ENCODE peak calls at places on chromosomes 13 and 19, in eight cellular contexts. Z is heart right ventricle; R is left ventricle myocardium inferior; S is mammary epithelial cell; P is bronchial epithelial cell; C is adrenal gland; W is effector memory CD4-positive, alpha-beta T cell; Q is aorta. T is an unnamed sample.

GRCh38 chr19:42443944-42444398 is 1.2 kb upstream of the CXCL17 start:
- DNase-seq in Z (no peak), R (no peak), S (no peak), P (no peak), C (no peak), W (no peak), Q (no peak), T (no peak)

GRCh38 chr13:105587786-105588185 is 947.7 kb downstream of the EFNB2 start:
- DNase-seq in Z (no peak), R (no peak), S (peak), P (peak), C (no peak), W (no peak), Q (no peak), T (no peak)

GRCh38 chr13:39530996-39531395 is 72.0 kb downstream of the LHFPL6 start:
- DNase-seq in Z (no peak), R (no peak), S (no peak), P (no peak), C (no peak), W (no peak), Q (no peak), T (no peak)

GRCh38 chr19:2743099-2743498 is 3.3 kb upstream of the SLC39A3 start:
- DNase-seq in Z (no peak), R (no peak), S (no peak), P (no peak), C (no peak), W (no peak), Q (no peak), T (no peak)

GRCh38 chr13:36148436-36148835 is 17.3 kb upstream of the DCLK1 start:
- DNase-seq in Z (no peak), R (no peak), S (no peak), P (peak), C (no peak), W (no peak), Q (no peak), T (no peak)

GRCh38 chr13:95784161-95784880 is 107.4 kb downstream of the DNAJC3 start:
- DNase-seq in Z (no peak), R (no peak), S (peak), P (peak), C (no peak), W (no peak), Q (no peak), T (no peak)

GRCh38 chr19:31534786-31535185 is 185.6 kb upstream of the TSHZ3 start:
- DNase-seq in Z (no peak), R (no peak), S (no peak), P (no peak), C (no peak), W (no peak), Q (no peak), T (no peak)

GRCh38 chr13:37914781-37915391 is 45.3 kb upstream of the TRPC4 start:
- DNase-seq in Z (no peak), R (no peak), S (peak), P (peak), C (no peak), W (no peak), Q (no peak), T (no peak)

GRCh38 chr13:60398949-60399589 is 2.0 kb downstream of the TDRD3 start:
- DNase-seq in Z (no peak), R (no peak), S (no peak), P (peak), C (no peak), W (no peak), Q (no peak), T (no peak)

GRCh38 chr13:113495494-113496251 is 5.2 kb upstream of the DCUN1D2 start:
- DNase-seq in Z (no peak), R (no peak), S (no peak), P (no peak), C (no peak), W (no peak), Q (no peak), T (no peak)

GRCh38 chr19:29665826-29666633 is 769 bp downstream of the PLEKHF1 start:
- DNase-seq in Z (peak), R (peak), S (peak), P (no peak), C (peak), W (peak), Q (peak), T (no peak)

DNA sequence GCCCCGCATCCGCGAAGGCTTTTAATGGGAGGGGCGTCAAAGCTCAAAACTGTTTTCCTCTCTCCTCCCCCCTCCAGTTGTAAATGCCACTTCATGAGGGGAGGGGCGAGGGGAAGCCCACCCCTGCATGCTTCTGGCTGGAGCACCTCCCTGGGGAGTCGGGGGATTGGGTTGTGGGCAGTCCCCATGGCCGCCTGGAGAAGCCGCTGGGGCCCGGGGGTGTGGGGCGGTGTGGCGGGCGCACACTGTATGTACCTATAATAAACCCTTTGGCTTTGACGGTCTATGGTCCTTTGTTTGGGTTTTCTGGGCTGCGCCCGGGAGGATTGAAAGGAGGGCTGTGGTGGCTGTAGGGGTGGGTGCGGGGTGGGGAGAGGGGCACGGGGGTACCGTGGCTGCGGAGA is 490 bp upstream of the SHKBP1 start:
- DNase-seq in Z (no peak), R (no peak), S (no peak), P (no peak), C (no peak), W (no peak), Q (no peak), T (no peak)
- H3K4me3 ChIP-seq in Z (peak), R (peak), S (peak), P (peak), C (peak), W (peak), Q (no peak), T (peak)

GRCh38 chr19:5022066-5022860 is 53.4 kb downstream of the KDM4B start:
- DNase-seq in Z (no peak), R (no peak), S (no peak), P (no peak), C (no peak), W (no peak), Q (no peak), T (no peak)

GRCh38 chr19:5026706-5027273 is 57.9 kb downstream of the KDM4B start:
- DNase-seq in Z (no peak), R (no peak), S (no peak), P (no peak), C (no peak), W (no peak), Q (no peak), T (no peak)

GRCh38 chr19:5023128-5023571 is 54.2 kb downstream of the KDM4B start:
- DNase-seq in Z (no peak), R (peak), S (no peak), P (no peak), C (peak), W (no peak), Q (no peak), T (no peak)

GRCh38 chr19:5024282-5024681 is 55.4 kb downstream of the KDM4B start:
- DNase-seq in Z (no peak), R (no peak), S (no peak), P (no peak), C (no peak), W (no peak), Q (no peak), T (no peak)

GRCh38 chr19:5025027-5025426 is 56.1 kb downstream of the KDM4B start:
- DNase-seq in Z (no peak), R (no peak), S (no peak), P (no peak), C (no peak), W (no peak), Q (no peak), T (no peak)
- H3K4me3 ChIP-seq in Z (no peak), R (no peak), S (no peak), P (no peak), C (no peak), W (no peak), Q (no peak), T (no peak)

GRCh38 chr13:73767747-73768315 is 366.4 kb downstream of the KLF12 start:
- DNase-seq in Z (no peak), R (no peak), S (no peak), P (peak), C (no peak), W (no peak), Q (no peak), T (peak)
- H3K4me3 ChIP-seq in Z (no peak), R (no peak), S (no peak), P (no peak), C (no peak), W (no peak), Q (no peak), T (no peak)

GRCh38 chr19:55176116-55176515 is 4.0 kb downstream of the SYT5 start:
- DNase-seq in Z (no peak), R (no peak), S (peak), P (no peak), C (no peak), W (no peak), Q (no peak), T (no peak)

GRCh38 chr19:55173186-55173716 is 6.8 kb upstream of the DNAAF3 start:
- DNase-seq in Z (no peak), R (no peak), S (no peak), P (no peak), C (no peak), W (no peak), Q (no peak), T (no peak)

GRCh38 chr19:55175117-55175867 is 4.8 kb downstream of the SYT5 start:
- DNase-seq in Z (no peak), R (no peak), S (no peak), P (no peak), C (no peak), W (no peak), Q (no peak), T (peak)

GRCh38 chr19:55173717-55174409 is 6.2 kb downstream of the SYT5 start:
- DNase-seq in Z (peak), R (peak), S (peak), P (peak), C (peak), W (peak), Q (peak), T (peak)

GRCh38 chr19:55174425-55175116 is 5.5 kb downstream of the SYT5 start:
- DNase-seq in Z (no peak), R (no peak), S (no peak), P (no peak), C (no peak), W (no peak), Q (no peak), T (no peak)
- H3K4me3 ChIP-seq in Z (no peak), R (peak), S (no peak), P (no peak), C (no peak), W (no peak), Q (no peak), T (peak)

GRCh38 chr13:71968025-71968424 is 101.0 kb upstream of the DACH1 start:
- DNase-seq in Z (no peak), R (no peak), S (no peak), P (no peak), C (no peak), W (no peak), Q (no peak), T (no peak)

GRCh38 chr13:71962126-71962525 is 95.1 kb upstream of the DACH1 start:
- DNase-seq in Z (no peak), R (no peak), S (no peak), P (no peak), C (no peak), W (no peak), Q (no peak), T (no peak)

GRCh38 chr13:71962735-71963134 is 95.7 kb upstream of the DACH1 start:
- DNase-seq in Z (no peak), R (no peak), S (no peak), P (no peak), C (no peak), W (no peak), Q (no peak), T (no peak)

GRCh38 chr13:71964491-71965108 is 97.6 kb upstream of the DACH1 start:
- DNase-seq in Z (no peak), R (no peak), S (no peak), P (no peak), C (no peak), W (no peak), Q (no peak), T (no peak)
- H3K4me3 ChIP-seq in Z (no peak), R (no peak), S (no peak), P (no peak), C (no peak), W (no peak), Q (no peak), T (peak)

DNA sequence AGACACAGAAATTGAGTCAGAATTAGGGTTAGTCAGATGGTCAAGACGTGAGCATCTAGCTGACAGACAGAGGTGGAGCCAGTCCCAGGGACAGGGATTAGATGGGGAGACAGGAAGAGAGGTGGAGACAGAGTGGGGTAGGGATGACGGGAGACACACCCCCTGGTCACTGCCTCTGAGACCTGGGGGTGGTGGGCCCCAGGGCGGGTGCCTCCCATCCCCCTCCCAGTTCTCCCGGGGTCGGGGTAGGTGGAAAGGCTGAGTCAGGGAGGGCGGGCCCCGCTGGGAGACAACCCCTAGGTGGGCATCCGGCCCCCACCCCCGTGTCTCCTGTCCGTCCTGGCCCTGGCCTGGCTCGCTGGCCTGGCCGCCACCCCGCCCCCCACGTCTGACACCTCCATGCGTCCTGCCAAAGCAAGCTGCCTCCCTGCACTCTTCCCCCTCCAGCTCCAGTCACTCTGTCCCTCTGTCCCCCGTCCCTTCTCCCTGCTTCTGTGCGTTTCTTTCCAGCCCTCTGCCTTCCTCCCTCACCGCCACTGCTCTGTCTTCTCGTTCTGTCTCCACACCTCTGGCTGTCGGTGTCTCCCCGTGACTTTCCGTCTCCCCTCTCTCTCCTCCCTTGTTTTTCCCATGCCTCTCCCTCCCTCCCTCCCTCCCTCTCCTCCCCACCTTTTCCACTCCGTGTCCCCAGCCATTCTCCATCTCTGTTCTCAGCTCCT is 15.1 kb downstream of the CCDC97 start:
- DNase-seq in Z (peak), R (peak), S (no peak), P (peak), C (peak), W (no peak), Q (peak), T (peak)
- H3K4me3 ChIP-seq in Z (peak), R (peak), S (no peak), P (peak), C (no peak), W (no peak), Q (no peak), T (peak)